ENCODE peak calls at places on chromosomes 11 and 22, in five cellular contexts. G is foreskin fibroblast, X is AG10803, H is BE2C, F is astrocyte of the spinal cord. V is an unnamed sample.

GRCh38 chr11:74195828-74196227 is 24.7 kb downstream of the PPME1 start:
- DNase-seq in G (no peak), F (peak; percentile 6), H (no peak), X (peak; percentile 3), V (no peak)

GRCh38 chr11:20278727-20279126 is 84.8 kb upstream of the HTATIP2 start:
- DNase-seq in H (no peak), F (no peak), X (no peak), G (no peak), V (no peak)

GRCh38 chr11:45332486-45332934 is 46.4 kb upstream of the SYT13 start:
- DNase-seq in G (no peak), X (peak; percentile 23), H (peak; percentile 10), F (peak; percentile 30), V (peak; percentile 12)

GRCh38 chr22:24972369-24972768 is 19.9 kb downstream of the KIAA1671 start:
- DNase-seq in H (no peak), X (no peak), F (no peak), G (no peak), V (no peak)

GRCh38 chr11:114278342-114279065 is 17.7 kb upstream of the NNMT start:
- DNase-seq in X (no peak), F (no peak), G (no peak), H (no peak), V (no peak)

GRCh38 chr11:34570584-34570983 is 50.3 kb upstream of the EHF start:
- DNase-seq in X (no peak), F (peak; percentile 26), G (no peak), H (no peak), V (peak; percentile 12)

GRCh38 chr11:134684576-134684975 is 272.5 kb upstream of the B3GAT1 start:
- DNase-seq in H (no peak), X (no peak), F (no peak), G (no peak), V (no peak)

GRCh38 chr11:133977067-133977681 is 20.4 kb upstream of the IGSF9B start:
- DNase-seq in F (peak; percentile 5), H (no peak), G (no peak), X (no peak), V (no peak)

GRCh38 chr22:35318346-35319215 is 18.9 kb downstream of the TOM1 start:
- DNase-seq in G (no peak), X (no peak), H (no peak), F (no peak), V (no peak)

GRCh38 chr11:108636222-108636621 is 28.6 kb upstream of the DDX10 start:
- DNase-seq in X (no peak), F (no peak), H (no peak), G (no peak), V (no peak)

GRCh38 chr11:14812776-14813175 is 79.3 kb downstream of the CYP2R1 start:
- DNase-seq in X (no peak), F (no peak), H (no peak), G (no peak), V (no peak)

GRCh38 chr11:13972033-13972910 is 9.7 kb downstream of the SPON1 start:
- DNase-seq in G (no peak), H (no peak), F (peak; percentile 36), X (peak; percentile 82), V (peak; percentile 37)

GRCh38 chr11:33531743-33532181 is 168.9 kb downstream of the C11orf91 start:
- DNase-seq in G (peak; percentile 73), X (peak; percentile 98), F (peak; percentile 83), H (no peak), V (no peak)

GRCh38 chr22:20885557-20886323 is 26.9 kb downstream of the SNAP29 start:
- DNase-seq in F (peak; percentile 79), H (peak; percentile 91), X (peak; percentile 75), G (peak; percentile 73), V (peak; percentile 49)

GRCh38 chr11:26841818-26842457 is 120.1 kb upstream of the SLC5A12 start:
- DNase-seq in G (peak; percentile 76), X (peak; percentile 94), F (peak; percentile 72), H (no peak), V (no peak)

GRCh38 chr22:26709617-26710390 is 52.4 kb downstream of the MIAT start:
- DNase-seq in G (peak; percentile 71), X (peak; percentile 78), H (no peak), F (peak; percentile 29), V (no peak)

GRCh38 chr11:78711732-78712131 is 137.1 kb upstream of the NARS2 start:
- DNase-seq in G (no peak), H (no peak), F (no peak), X (no peak), V (no peak)

GRCh38 chr11:78720281-78720989 is 145.8 kb upstream of the NARS2 start:
- DNase-seq in H (no peak), G (no peak), X (no peak), F (no peak), V (no peak)

GRCh38 chr11:78717031-78717430 is 142.4 kb upstream of the NARS2 start:
- DNase-seq in H (no peak), X (no peak), G (no peak), F (no peak), V (no peak)

GRCh38 chr11:78714539-78714938 is 139.9 kb upstream of the NARS2 start:
- DNase-seq in X (no peak), G (no peak), H (no peak), F (no peak), V (no peak)

DNA sequence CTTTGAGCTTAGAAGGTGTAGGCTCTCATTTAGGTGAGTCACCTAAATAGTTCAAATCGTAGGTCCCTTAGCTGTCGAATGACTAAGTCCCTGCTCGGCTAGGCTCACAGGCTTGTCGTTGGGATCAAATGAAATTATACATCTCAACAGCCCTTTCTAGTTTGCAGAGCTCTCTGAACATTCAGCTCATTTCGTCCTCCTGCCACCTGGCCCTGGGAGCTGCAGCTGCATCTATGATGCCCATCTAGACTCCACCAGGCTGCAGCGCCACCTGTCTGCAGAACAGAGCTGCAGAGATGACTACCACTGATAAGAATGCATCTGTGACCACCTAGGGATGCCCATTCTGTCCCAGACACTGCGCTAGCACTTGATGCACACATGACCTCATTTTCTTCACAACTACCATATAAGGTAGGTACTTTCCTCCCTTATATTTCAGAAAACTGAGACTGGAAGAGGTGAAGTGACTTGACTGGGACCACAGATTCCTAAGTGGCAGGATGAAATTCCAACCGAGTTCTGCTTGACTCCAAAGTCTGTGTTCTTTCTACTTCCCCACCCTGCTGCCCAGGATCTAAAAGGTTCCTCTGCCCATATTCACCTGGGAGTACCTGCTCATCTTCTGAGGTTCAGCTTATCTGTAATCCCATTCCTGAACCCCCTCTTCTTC is 141.1 kb upstream of the NARS2 start:
- DNase-seq in G (peak; percentile 33), H (peak; percentile 88), F (peak; percentile 90), X (peak; percentile 61), V (peak; percentile 56)
- TF ChIP-seq CTCF in G (peak; percentile 76), H (peak; percentile 97), F (peak; percentile 89), X (peak; percentile 78), V (peak; percentile 84)

DNA sequence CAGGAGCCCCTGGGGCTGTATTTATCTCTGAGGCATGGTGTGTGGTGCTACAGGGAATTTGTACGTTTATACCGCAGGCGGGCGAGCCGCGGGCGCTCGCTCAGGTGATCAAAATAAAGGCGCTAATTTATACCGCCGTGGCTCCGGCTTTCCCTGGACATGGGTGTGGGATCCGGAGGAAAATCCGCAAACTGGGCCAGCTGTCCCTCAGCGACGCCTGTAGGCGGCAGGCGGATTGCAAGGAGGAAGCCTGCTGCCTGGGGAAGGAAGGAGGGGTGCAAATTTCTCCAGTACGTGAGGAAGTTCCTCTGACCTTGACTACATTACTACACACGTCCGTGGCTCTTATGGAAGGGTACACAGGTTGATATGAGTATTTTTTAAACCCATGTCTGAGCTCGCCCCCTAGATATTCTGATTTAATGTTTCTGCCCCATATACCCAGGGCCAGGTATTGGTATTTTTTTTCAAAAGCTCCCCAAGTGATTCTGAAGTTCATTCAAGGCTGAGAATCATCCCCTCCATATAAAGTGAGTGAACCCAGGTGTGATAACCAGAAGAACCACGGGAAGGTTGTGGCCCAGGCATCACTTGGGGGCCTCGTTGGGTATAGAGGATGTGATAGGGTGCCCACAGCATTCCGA is 2.8 kb downstream of the MYOD1 start:
- DNase-seq in X (no peak), F (peak; percentile 30), H (no peak), G (no peak), V (no peak)
- TF ChIP-seq CTCF in X (peak; percentile 57), F (peak; percentile 74), H (peak; percentile 13), G (peak; percentile 38), V (peak; percentile 82)

DNA sequence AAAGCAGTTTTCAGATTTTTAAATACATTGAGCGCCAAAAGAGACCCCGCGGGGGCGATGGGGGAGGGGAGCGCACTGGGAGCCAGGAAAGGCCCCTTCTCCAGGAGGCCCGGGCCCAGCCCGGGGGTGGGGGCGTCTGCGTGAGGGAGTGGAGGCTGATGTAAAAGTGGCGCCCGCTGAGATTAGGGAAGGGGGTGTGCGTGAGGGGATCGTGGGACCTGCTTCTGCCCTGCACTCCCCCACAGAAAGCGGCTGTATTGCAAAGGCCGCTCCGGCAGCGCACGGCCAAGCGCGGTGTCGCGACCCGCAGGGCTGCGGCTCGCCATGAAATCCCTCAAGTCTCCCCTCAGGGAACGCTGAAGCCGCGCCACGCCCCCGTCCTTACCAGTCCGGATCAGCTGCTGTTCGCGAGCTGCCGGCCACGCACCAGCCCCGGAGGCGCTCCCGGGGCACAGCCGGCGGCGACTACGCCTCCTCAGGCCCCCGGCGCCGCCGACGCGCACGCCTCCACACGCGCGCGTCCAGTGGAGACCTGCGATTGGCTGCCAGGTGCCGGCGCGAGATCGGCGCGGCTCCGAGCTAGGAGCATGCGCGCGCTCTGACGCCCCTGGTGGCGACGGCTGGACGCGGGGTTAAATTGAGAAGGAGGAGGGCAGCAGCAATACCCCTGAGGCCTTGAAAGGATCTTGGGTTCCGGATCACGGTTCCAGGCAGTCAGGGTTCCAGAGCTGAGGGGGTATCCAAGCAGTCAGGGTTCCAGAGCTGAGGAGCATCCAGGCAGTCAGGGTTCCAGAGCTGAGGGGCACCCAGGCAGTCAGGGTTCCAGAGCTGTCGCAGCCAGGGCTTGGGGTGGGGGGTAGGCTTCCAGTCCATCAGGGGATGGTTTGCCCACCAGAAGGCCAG is at the start of gene ZNF280B:
- DNase-seq in G (peak; percentile 81), F (peak; percentile 87), X (peak; percentile 71), H (peak; percentile 93), V (peak; percentile 48)
- TF ChIP-seq CTCF in G (peak; percentile 73), F (peak; percentile 77), X (peak; percentile 51), H (peak; percentile 70), V (peak; percentile 82)

GRCh38 chr11:69640260-69640994 is 529 bp upstream of the CCND1 start:
- DNase-seq in X (no peak), H (no peak), G (no peak), F (no peak), V (no peak)

GRCh38 chr11:69642549-69642912 is 1.6 kb downstream of the CCND1 start:
- DNase-seq in H (no peak), F (no peak), X (no peak), G (no peak), V (no peak)

GRCh38 chr11:69641681-69642548 is 959 bp downstream of the CCND1 start:
- DNase-seq in F (no peak), X (no peak), H (no peak), G (no peak), V (no peak)

GRCh38 chr11:69639843-69640242 is 1.1 kb upstream of the CCND1 start:
- DNase-seq in H (no peak), F (no peak), X (no peak), G (no peak), V (no peak)

DNA sequence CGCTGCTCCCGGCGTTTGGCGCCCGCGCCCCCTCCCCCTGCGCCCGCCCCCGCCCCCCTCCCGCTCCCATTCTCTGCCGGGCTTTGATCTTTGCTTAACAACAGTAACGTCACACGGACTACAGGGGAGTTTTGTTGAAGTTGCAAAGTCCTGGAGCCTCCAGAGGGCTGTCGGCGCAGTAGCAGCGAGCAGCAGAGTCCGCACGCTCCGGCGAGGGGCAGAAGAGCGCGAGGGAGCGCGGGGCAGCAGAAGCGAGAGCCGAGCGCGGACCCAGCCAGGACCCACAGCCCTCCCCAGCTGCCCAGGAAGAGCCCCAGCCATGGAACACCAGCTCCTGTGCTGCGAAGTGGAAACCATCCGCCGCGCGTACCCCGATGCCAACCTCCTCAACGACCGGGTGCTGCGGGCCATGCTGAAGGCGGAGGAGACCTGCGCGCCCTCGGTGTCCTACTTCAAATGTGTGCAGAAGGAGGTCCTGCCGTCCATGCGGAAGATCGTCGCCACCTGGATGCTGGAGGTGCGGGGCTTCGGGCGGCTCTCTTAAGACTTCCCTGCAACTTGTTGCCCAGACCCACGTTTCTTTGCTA is at the start of gene CCND1:
- DNase-seq in H (peak; percentile 90), F (peak; percentile 93), G (peak; percentile 92), X (peak; percentile 92), V (peak; percentile 87)
- TF ChIP-seq CTCF in H (peak; percentile 21), F (peak; percentile 41), G (peak; percentile 16), X (peak; percentile 39), V (peak; percentile 41)